ENCODE peak calls at places on chromosomes 13 and 19, in nine cellular contexts. H is body of pancreas; C is small intestine; E is lower lobe of right lung; Y is GM23338; I is SK-N-SH; D is heart left ventricle; P is PC-9; O is CD8-positive, alpha-beta T cell. U is an unnamed sample. For H3K4me1, the result is how much of the 10 kb centered on the place peaks cover.

GRCh38 chr19:47623921-47624391 is 15.0 kb downstream of the BICRA start:
- DNase-seq in P (no peak), C (peak), D (no peak), I (no peak), Y (no peak), O (no peak), H (no peak), E (no peak), U (peak)

GRCh38 chr19:17129377-17129776 is 53.8 kb downstream of the MYO9B start:
- DNase-seq in O (no peak), I (no peak), Y (no peak), D (no peak), E (no peak), H (no peak), C (no peak), P (no peak), U (no peak)

GRCh38 chr19:2659856-2660432 is 42.5 kb downstream of the GNG7 start:
- DNase-seq in Y (no peak), E (no peak), O (no peak), P (no peak), I (no peak), H (no peak), C (no peak), D (no peak), U (no peak)

GRCh38 chr19:47485210-47485609 is 1.2 kb upstream of the KPTN start:
- DNase-seq in H (no peak), E (no peak), Y (no peak), O (no peak), C (no peak), P (no peak), I (no peak), D (no peak), U (no peak)

GRCh38 chr19:42051166-42052115 is 18.6 kb downstream of the GRIK5 start:
- DNase-seq in D (no peak), O (no peak), H (no peak), C (peak), I (no peak), E (no peak), Y (peak), P (peak), U (no peak)

GRCh38 chr13:112961457-112962369 is 7.3 kb upstream of the MCF2L start:
- DNase-seq in I (no peak), O (no peak), P (no peak), D (no peak), E (no peak), Y (no peak), H (no peak), C (no peak), U (no peak)

GRCh38 chr13:114064516-114065140 is 67.8 kb downstream of the RASA3 start:
- DNase-seq in D (no peak), Y (no peak), I (peak), E (peak), P (no peak), C (peak), O (no peak), H (no peak), U (no peak)

GRCh38 chr19:5863030-5863665 is 7.2 kb downstream of the FUT5 start:
- DNase-seq in H (no peak), D (no peak), I (peak), P (no peak), E (no peak), Y (no peak), O (no peak), C (no peak), U (no peak)

GRCh38 chr13:40779796-40780285 is 8.9 kb upstream of the MRPS31 start:
- DNase-seq in O (no peak), P (no peak), I (no peak), Y (no peak), C (no peak), D (no peak), E (no peak), H (no peak), U (no peak)

GRCh38 chr13:73754727-73755292 is 379.4 kb downstream of the KLF12 start:
- DNase-seq in P (peak), E (no peak), C (peak), Y (peak), H (peak), I (peak), O (no peak), D (no peak), U (no peak)

DNA sequence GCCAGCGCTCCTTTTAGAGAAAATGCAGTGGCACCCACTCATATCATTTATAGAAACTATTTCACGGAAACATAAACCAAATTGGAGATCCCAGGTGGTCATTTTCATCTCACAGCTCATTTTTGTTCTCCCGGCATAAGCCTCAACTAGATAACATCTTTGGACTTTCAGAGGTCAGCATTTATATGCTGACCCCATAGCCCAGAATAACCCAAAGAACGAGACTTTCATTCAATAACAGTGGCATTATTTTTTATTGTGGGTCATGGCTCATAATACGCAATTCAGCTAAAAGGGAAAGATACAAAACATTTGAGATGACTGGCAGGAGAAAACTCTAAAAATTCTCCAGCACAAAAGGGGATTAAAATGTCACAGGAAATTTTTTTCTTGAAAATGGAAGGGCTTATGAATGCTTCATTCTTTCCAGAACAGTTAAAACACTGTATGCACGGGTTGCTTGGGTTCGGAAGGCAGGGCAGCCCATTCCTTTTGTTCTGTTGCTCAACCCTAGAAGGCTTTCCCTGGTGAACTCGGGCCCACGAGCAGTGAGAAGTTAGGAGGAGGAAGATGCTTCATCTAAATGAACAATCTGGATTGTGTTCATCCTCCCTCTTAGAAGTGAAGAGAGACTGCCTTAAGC is 24.0 kb downstream of the STARD13 start:
- DNase-seq in C (no peak), Y (no peak), H (no peak), I (no peak), D (no peak), E (no peak), O (no peak), P (no peak), U (no peak)
- H3K4me1 ChIP-seq in C (under half), Y (under half), H (half or more), I (half or more), D (half or more), E (half or more), O (under half), P (under half), U (under half)

GRCh38 chr19:16069813-16070365 is 6.4 kb upstream of the TPM4 start:
- DNase-seq in P (no peak), I (no peak), Y (no peak), D (no peak), E (peak), C (no peak), H (no peak), O (no peak), U (no peak)

GRCh38 chr19:16070366-16070990 is 5.8 kb upstream of the TPM4 start:
- DNase-seq in O (peak), E (peak), I (no peak), P (peak), C (peak), D (peak), Y (no peak), H (peak), U (no peak)

GRCh38 chr19:16066611-16067104 is 9.6 kb upstream of the TPM4 start:
- DNase-seq in E (peak), H (no peak), O (no peak), Y (no peak), P (peak), D (no peak), I (peak), C (peak), U (peak)

GRCh38 chr19:16067205-16067938 is 8.9 kb upstream of the TPM4 start:
- DNase-seq in C (peak), O (no peak), I (no peak), Y (no peak), E (peak), H (peak), D (no peak), P (peak), U (no peak)

DNA sequence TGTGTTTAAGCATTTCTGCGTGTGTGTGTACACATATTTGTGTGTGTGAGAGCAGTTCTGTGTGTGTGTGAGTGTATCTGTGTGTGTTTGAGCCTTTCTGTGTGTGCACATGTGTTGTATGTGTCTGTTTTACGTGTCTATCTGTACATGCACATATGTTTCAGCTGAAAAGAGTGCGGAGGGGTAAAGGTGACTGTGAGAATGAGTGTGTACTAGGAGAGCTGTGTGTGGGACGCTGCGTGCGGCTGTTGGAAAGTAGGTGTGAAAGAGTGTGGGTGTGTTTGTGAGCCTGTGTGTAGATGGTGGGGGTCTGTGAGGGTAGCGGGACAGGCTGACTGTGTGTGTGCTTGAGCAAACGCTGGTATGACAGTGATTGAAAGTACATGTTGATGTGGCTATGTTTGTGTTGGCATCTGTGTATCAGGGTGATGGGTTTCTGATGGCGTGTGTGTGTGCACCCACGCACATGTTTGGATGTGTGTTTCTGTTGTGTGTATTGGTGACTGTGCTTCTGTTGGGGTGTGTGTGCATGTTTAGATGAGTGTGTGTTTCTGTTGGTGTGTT is 7.5 kb upstream of the TPM4 start:
- DNase-seq in O (no peak), D (no peak), E (peak), Y (no peak), H (no peak), P (no peak), C (no peak), I (no peak), U (no peak)
- H3K4me1 ChIP-seq in O (under half), D (under half), E (under half), Y (under half), H (under half), P (under half), C (under half), I (under half), U (under half)

GRCh38 chr13:99688776-99689175 is 187.5 kb downstream of the TM9SF2 start:
- DNase-seq in E (no peak), Y (no peak), O (no peak), P (no peak), I (no peak), D (no peak), C (no peak), H (no peak), U (no peak)
- H3K4me1 ChIP-seq in E (under half), Y (half or more), O (under half), P (under half), I (under half), D (under half), C (under half), H (under half), U (under half)

DNA sequence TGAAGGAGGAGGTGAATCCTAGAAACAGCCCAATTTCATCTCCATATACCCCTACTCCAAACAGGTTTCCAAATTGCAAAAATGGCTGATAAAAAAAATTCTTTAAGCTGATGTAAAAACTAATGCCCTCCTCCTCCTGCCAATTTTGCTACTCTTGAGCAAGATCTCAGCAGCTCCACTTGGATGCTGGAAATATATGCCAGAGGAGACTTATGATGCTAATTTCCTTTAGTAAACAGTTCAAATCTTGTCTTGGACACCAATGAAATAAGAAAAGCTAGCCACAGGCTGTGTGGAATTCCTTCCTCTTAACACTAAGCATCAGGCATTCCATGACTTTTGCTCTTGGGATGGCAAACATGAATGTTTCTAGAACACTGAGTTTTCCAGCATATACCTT is 67.5 kb downstream of the INSR start:
- DNase-seq in Y (no peak), P (no peak), C (no peak), D (no peak), E (no peak), H (no peak), I (no peak), O (no peak), U (no peak)
- H3K4me1 ChIP-seq in Y (under half), P (under half), C (under half), D (under half), E (under half), H (half or more), I (under half), O (under half), U (under half)

GRCh38 chr13:35347679-35348205 is 128.7 kb downstream of the MAB21L1 start:
- DNase-seq in E (no peak), H (no peak), I (no peak), D (no peak), P (no peak), C (no peak), Y (peak), O (no peak), U (no peak)
- H3K4me1 ChIP-seq in E (under half), H (under half), I (under half), D (under half), P (under half), C (under half), Y (under half), O (under half), U (under half)

GRCh38 chr13:28410096-28410495 is 84.8 kb downstream of the FLT1 start:
- DNase-seq in D (no peak), Y (no peak), I (no peak), P (no peak), O (no peak), E (no peak), H (no peak), C (no peak), U (no peak)

GRCh38 chr13:28412981-28413380 is 81.9 kb downstream of the FLT1 start:
- DNase-seq in H (peak), E (no peak), C (no peak), O (no peak), P (no peak), Y (no peak), D (peak), I (no peak), U (no peak)

GRCh38 chr13:28413999-28414398 is 80.9 kb downstream of the FLT1 start:
- DNase-seq in D (no peak), H (no peak), I (no peak), C (no peak), Y (no peak), E (no peak), P (no peak), O (no peak), U (no peak)

GRCh38 chr13:28409648-28410047 is 85.3 kb downstream of the FLT1 start:
- DNase-seq in P (no peak), E (no peak), I (no peak), H (no peak), D (no peak), Y (no peak), O (no peak), C (no peak), U (no peak)

GRCh38 chr13:28411859-28412353 is 83.0 kb downstream of the FLT1 start:
- DNase-seq in C (no peak), E (no peak), I (peak), O (no peak), D (no peak), H (no peak), Y (no peak), P (no peak), U (no peak)
- H3K4me1 ChIP-seq in C (under half), E (under half), I (under half), O (under half), D (under half), H (under half), Y (under half), P (under half), U (under half)

DNA sequence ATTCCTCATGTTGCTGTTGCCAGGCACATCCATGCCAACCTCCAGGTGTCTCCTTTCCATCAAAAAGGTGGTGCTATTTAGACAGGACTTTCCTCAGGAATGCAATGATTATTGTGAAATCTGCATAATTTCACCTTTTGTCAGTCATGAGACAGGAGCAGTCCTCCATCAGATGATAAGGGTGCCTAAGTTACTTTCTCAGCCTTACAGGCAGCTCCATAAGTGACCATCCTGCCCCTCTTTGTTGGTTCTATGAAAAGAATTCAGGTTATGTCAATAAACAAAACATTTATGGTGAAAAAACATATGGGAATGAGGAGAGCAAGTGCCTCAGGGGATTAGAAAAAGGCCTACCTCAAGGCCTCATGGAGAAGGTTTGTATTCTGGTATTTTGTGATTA is 110.2 kb upstream of the DIAPH3 start:
- DNase-seq in C (no peak), O (no peak), E (no peak), D (no peak), H (no peak), I (no peak), Y (no peak), P (peak), U (peak)
- H3K4me1 ChIP-seq in C (under half), O (under half), E (under half), D (under half), H (under half), I (under half), Y (under half), P (under half), U (half or more)

GRCh38 chr13:98915563-98916348 is 62.1 kb downstream of the DOCK9 start:
- DNase-seq in O (no peak), I (no peak), H (no peak), D (no peak), Y (no peak), C (no peak), E (no peak), P (no peak), U (no peak)

GRCh38 chr13:98919566-98919965 is 58.3 kb downstream of the DOCK9 start:
- DNase-seq in D (no peak), H (no peak), E (no peak), I (no peak), Y (no peak), O (no peak), C (no peak), P (no peak), U (no peak)

GRCh38 chr13:98918771-98919170 is 59.1 kb downstream of the DOCK9 start:
- DNase-seq in H (no peak), D (no peak), I (no peak), P (no peak), C (no peak), O (no peak), Y (no peak), E (no peak), U (no peak)

GRCh38 chr13:98912846-98913245 is 65.0 kb downstream of the DOCK9 start:
- DNase-seq in D (no peak), I (no peak), P (no peak), C (no peak), E (no peak), O (no peak), H (no peak), Y (no peak), U (no peak)

DNA sequence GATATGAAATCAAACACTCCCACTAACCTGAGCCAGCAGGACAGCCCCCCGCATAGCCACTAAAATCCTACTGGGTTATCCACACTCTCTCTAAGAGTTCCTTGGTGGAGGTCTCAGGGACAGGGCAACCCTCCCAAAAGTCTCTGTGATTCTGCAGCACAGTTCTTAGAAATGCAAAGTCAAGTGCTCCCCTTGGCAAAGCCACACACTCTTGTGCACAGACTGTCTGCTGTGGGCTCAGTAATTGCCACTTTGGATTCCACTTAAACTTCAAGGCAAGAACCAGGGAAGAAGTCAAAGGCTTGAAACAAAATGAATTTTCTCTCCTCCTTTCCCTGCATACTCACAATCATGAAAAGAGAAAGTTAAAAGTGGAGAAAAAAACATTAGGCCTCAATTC is 61.5 kb downstream of the DOCK9 start:
- DNase-seq in C (no peak), D (no peak), H (no peak), Y (no peak), I (no peak), P (no peak), O (no peak), E (no peak), U (no peak)
- H3K4me1 ChIP-seq in C (under half), D (under half), H (under half), Y (under half), I (under half), P (under half), O (under half), E (half or more), U (under half)

DNA sequence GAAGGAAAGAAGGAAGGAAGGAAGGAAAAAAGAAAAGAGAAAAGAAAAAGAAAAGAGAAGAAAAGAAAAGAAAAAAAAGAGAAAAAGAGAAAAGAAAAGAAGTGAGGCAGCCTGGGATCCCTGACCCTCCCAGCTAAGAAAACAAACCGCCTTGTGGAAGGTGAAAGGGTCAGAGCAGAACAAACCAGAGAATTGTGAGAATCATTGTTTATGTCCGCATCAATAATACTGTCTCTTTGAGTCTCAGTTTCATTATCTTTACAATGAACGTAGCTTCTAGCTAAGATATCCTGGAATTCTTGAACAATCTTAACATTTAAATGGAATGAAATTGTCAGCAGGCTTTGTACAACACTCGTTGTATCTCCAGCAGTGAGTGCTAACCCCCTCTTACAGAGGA is 66.4 kb upstream of the SERP2 start:
- DNase-seq in I (no peak), P (no peak), C (no peak), E (no peak), D (no peak), Y (no peak), O (no peak), H (no peak), U (no peak)
- H3K4me1 ChIP-seq in I (under half), P (half or more), C (under half), E (under half), D (under half), Y (under half), O (under half), H (under half), U (under half)

GRCh38 chr19:51820821-51821446 is 26.0 kb downstream of the FPR3 start:
- DNase-seq in D (no peak), E (no peak), Y (no peak), P (no peak), C (no peak), O (no peak), I (no peak), H (no peak), U (no peak)
- H3K4me1 ChIP-seq in D (under half), E (under half), Y (under half), P (under half), C (under half), O (under half), I (under half), H (under half), U (under half)